ENCODE peak calls at places on chromosomes 7 and 10, in ten cellular contexts. D is cardiac muscle cell, P is Peyer's patch, Q is uterus, I is fibroblast of lung, S is tibial nerve, H is spleen, V is testis, Y is upper lobe of left lung, F is SJSA1. E is an unnamed sample.
A peak's percentile ranks its signal among the peaks of the same experiment; 100 is the strongest.

GRCh38 chr7:118802726-118803125 is 578.2 kb downstream of the ANKRD7 start:
- DNase-seq in I (no peak), P (no peak), Q (no peak), S (no peak), Y (no peak), H (no peak), F (no peak), D (no peak), V (no peak), E (no peak)

GRCh38 chr7:96430350-96430749 is 108.5 kb upstream of the SLC25A13 start:
- DNase-seq in V (no peak), Y (no peak), P (no peak), D (no peak), S (no peak), I (no peak), F (no peak), Q (no peak), H (no peak), E (no peak)

GRCh38 chr7:2560175-2560695 is 1.5 kb downstream of the IQCE start:
- DNase-seq in P (no peak), D (no peak), V (no peak), Q (no peak), H (peak; percentile 65), I (no peak), Y (no peak), S (no peak), F (no peak), E (no peak)

GRCh38 chr7:28029036-28029435 is 151.6 kb downstream of the JAZF1 start:
- DNase-seq in P (no peak), H (no peak), S (no peak), F (peak; percentile 55), Q (no peak), Y (no peak), I (peak; percentile 42), D (no peak), V (no peak), E (no peak)

GRCh38 chr7:84372712-84373111 is 178.1 kb upstream of the SEMA3A start:
- DNase-seq in F (no peak), H (no peak), I (peak; percentile 36), V (no peak), Q (no peak), P (no peak), Y (no peak), S (no peak), D (no peak), E (no peak)

GRCh38 chr10:23065549-23065948 is 29.8 kb upstream of the MSRB2 start:
- DNase-seq in P (peak; percentile 74), D (no peak), Q (peak; percentile 79), F (no peak), I (peak; percentile 86), S (peak; percentile 60), Y (no peak), H (no peak), V (peak; percentile 82), E (peak; percentile 69)

GRCh38 chr7:44964831-44965440 is 13.9 kb downstream of the MYO1G start:
- DNase-seq in H (no peak), I (no peak), F (no peak), V (no peak), Q (no peak), Y (peak; percentile 79), D (no peak), S (no peak), P (no peak), E (no peak)

GRCh38 chr7:140898794-140899548 is 25.8 kb downstream of the BRAF start:
- DNase-seq in I (peak; percentile 51), D (no peak), H (no peak), P (no peak), S (no peak), Q (no peak), Y (no peak), V (no peak), F (peak; percentile 11), E (no peak)

GRCh38 chr7:66958708-66959350 is 36.6 kb downstream of the SBDS start:
- DNase-seq in Y (no peak), P (peak; percentile 57), Q (no peak), D (no peak), F (no peak), H (peak; percentile 33), V (no peak), I (no peak), S (no peak), E (no peak)

GRCh38 chr7:130948913-130949312 is 214.9 kb upstream of the KLF14 start:
- DNase-seq in Y (no peak), F (no peak), S (no peak), V (no peak), D (no peak), H (no peak), P (no peak), Q (no peak), I (no peak), E (no peak)
- H3K27ac ChIP-seq in Y (no peak overlapping the region), F (no peak overlapping the region), S (no peak overlapping the region), V (no peak overlapping the region), D (no peak overlapping the region), H (peak overlapping the region; percentile 29), P (no peak overlapping the region), Q (peak overlapping the region; percentile 26), I (no peak overlapping the region), E (no peak overlapping the region)

DNA sequence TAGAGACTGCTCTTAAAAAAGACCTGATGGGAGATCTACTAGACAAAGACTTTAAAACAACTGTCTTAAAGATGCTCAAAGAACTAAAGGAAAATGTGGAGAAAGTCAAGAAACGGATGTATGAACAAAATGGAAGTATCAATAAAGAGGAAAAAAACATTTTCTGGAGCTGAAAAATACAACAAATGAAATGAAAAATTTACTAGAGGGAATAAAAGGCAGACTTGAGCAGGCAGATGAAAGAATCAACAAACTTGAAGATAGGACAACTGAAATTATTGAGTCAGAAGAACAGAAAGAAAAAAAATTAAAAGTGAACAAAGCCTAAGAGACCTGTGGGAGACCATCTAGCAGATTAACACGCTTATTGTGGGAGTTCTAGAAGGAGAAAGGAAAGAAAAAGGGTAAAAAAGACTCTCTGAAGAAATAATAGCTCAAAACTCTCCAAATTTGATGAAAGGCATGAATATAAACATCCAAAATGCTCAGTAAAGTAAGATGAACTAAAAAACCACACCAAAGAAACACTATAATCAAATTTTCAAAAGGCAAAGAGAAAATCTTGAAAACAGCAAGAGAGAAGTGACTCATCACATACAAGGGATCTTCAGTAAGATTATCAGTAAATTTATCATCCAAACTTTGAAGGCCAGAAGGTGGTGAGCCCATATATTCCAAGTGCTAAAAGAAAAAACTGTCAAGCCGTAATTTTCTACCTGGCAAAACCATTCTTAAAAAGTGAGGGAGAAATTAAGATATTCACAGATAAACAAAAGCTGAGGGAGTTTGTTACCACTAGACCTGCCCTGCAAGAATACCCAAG is 83.2 kb downstream of the SCRN1 start:
- DNase-seq in Q (no peak), S (no peak), V (no peak), H (no peak), F (no peak), D (no peak), I (no peak), Y (no peak), P (no peak), E (no peak)
- H3K4me1 ChIP-seq in Q (no peaks in the 10 kb centered on the region), S (no peaks in the 10 kb centered on the region), V (no peaks in the 10 kb centered on the region), H (no peaks in the 10 kb centered on the region), F (no peaks in the 10 kb centered on the region), D (no peaks in the 10 kb centered on the region), I (no peaks in the 10 kb centered on the region), Y (no peaks in the 10 kb centered on the region), P (no peaks in the 10 kb centered on the region), E (no peaks in the 10 kb centered on the region)

DNA sequence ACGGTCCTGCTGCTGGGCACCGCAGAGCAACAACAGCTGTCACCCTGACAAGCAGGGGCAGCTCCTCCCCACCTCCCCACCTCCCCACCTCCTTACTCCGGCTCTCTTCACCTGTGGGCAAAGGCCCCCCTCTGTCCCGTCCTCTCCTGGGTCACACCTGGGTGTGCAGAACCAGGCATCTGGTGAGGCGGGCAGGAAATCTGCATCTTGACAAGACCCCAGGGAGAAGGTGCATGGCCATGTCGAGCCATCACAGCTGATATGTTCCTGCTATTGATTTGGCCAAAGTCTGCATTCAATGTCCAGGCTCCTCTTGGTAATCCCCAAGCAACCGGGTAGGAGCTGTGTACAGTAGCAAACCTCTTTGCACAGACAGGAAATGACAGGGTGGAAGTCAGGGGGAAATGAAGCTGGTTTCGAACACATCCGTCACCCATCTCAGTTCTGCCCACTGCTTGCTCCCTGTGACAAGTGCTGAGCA is 554.2 kb downstream of the DNAJB6 start:
- DNase-seq in D (no peak), Y (no peak), F (no peak), V (no peak), H (no peak), Q (no peak), P (no peak), I (no peak), S (no peak), E (no peak)
- H3K9me3 ChIP-seq in D (no peaks in the 10 kb centered on the region), Y (no peaks in the 10 kb centered on the region), F (peaks cover 6% of the 10 kb centered on the region), V (no peaks in the 10 kb centered on the region), H (no peaks in the 10 kb centered on the region), Q (no peaks in the 10 kb centered on the region), P (no peaks in the 10 kb centered on the region), I (no peaks in the 10 kb centered on the region), S (no peaks in the 10 kb centered on the region), E (no peaks in the 10 kb centered on the region)

GRCh38 chr7:40482794-40483374 is 348.1 kb downstream of the SUGCT start:
- DNase-seq in P (no peak), D (no peak), S (no peak), H (no peak), F (no peak), V (no peak), Q (no peak), I (no peak), Y (no peak), E (no peak)
- H3K27ac ChIP-seq in P (no peak overlapping the region), D (no peak overlapping the region), S (no peak overlapping the region), H (no peak overlapping the region), F (no peak overlapping the region), V (no peak overlapping the region), Q (no peak overlapping the region), I (no peak overlapping the region), Y (no peak overlapping the region), E (no peak overlapping the region)